ENCODE peak calls at places on chromosomes 12 and 14, in four cellular contexts. I is activated T-cell treated with anti-CD3 and anti-CD28 coated beads for 1 hour, F is endothelial cell, O is ELR. X is an unnamed sample.

GRCh38 chr12:27083861-27084271 is 1.5 kb upstream of the C12orf71 start:
- DNase-seq in I (no peak), F (no peak), O (peak; percentile 33), X (no peak)

GRCh38 chr14:77903233-77903632 is 103.3 kb downstream of the ADCK1 start:
- DNase-seq in I (no peak), F (no peak), O (peak; percentile 35), X (no peak)

GRCh38 chr12:16218934-16219718 is 58.4 kb downstream of the SLC15A5 start:
- DNase-seq in I (no peak), F (no peak), O (no peak), X (no peak)

GRCh38 chr14:73833530-73834257 is 17.9 kb upstream of the PTGR2 start:
- DNase-seq in I (no peak), F (no peak), O (peak; percentile 58), X (no peak)

GRCh38 chr12:25236626-25237025 is 14.1 kb downstream of the KRAS start:
- DNase-seq in I (no peak), F (no peak), O (no peak), X (no peak)

GRCh38 chr14:73289729-73290128 is 52.4 kb downstream of the PAPLN start:
- DNase-seq in I (no peak), F (no peak), O (no peak), X (no peak)

GRCh38 chr14:91113829-91114078 is at the start of gene DGLUCY:
- DNase-seq in I (no peak), F (no peak), O (peak; percentile 87), X (peak; percentile 85)

GRCh38 chr12:9364224-9365176 is 156.3 kb upstream of the PZP start:
- DNase-seq in I (no peak), F (no peak), O (peak; percentile 80), X (no peak)

GRCh38 chr14:54627718-54628345 is 60.9 kb downstream of the SAMD4A start:
- DNase-seq in I (no peak), F (peak; percentile 57), O (peak; percentile 36), X (peak; percentile 59)

GRCh38 chr12:30989754-30990153 is 63.2 kb downstream of the TSPAN11 start:
- DNase-seq in I (no peak), F (peak; percentile 44), O (peak; percentile 28), X (peak; percentile 19)

GRCh38 chr14:102508410-102508773 is 1.2 kb downstream of the ANKRD9 start:
- DNase-seq in I (no peak), F (no peak), O (no peak), X (no peak)

GRCh38 chr12:83954939-83955601 is 957.5 kb downstream of the SLC6A15 start:
- DNase-seq in I (no peak), F (no peak), O (no peak), X (peak; percentile 20)

GRCh38 chr12:121673013-121673441 is 3.6 kb upstream of the MORN3 start:
- DNase-seq in I (no peak), F (peak; percentile 16), O (no peak), X (no peak)

GRCh38 chr14:93925374-93925895 is 1.7 kb upstream of the FAM181A start:
- DNase-seq in I (no peak), F (no peak), O (no peak), X (no peak)

GRCh38 chr12:26204612-26205289 is 9.4 kb downstream of the SSPN start:
- DNase-seq in I (no peak), F (no peak), O (no peak), X (no peak)

GRCh38 chr12:65642006-65642695 is 182.1 kb upstream of the HMGA2 start:
- DNase-seq in I (no peak), F (no peak), O (no peak), X (no peak)

GRCh38 chr14:74596747-74597456 is 15.1 kb downstream of the LTBP2 start:
- DNase-seq in I (no peak), F (no peak), O (no peak), X (no peak)

GRCh38 chr12:103571286-103571685 is 15.8 kb upstream of the STAB2 start:
- DNase-seq in I (no peak), F (peak; percentile 33), O (no peak), X (no peak)

GRCh38 chr12:132218519-132218860 is 74.2 kb downstream of the NOC4L start:
- DNase-seq in I (no peak), F (no peak), O (no peak), X (no peak)

GRCh38 chr14:20512139-20512905 is 7.0 kb downstream of the RNASE10 start:
- DNase-seq in I (no peak), F (no peak), O (peak; percentile 7), X (no peak)

GRCh38 chr12:99029502-99030271 is 384.6 kb downstream of the APAF1 start:
- DNase-seq in I (no peak), F (no peak), O (no peak), X (no peak)

GRCh38 chr12:106145539-106146447 is 7.0 kb upstream of the NUAK1 start:
- DNase-seq in I (no peak), F (no peak), O (no peak), X (no peak)

GRCh38 chr12:45727301-45727993 is 2.1 kb upstream of the ARID2 start:
- DNase-seq in I (peak; percentile 72), F (peak; percentile 89), O (peak; percentile 99), X (peak; percentile 99)

GRCh38 chr14:63852817-63853730 is at the start of gene SYNE2:
- DNase-seq in I (peak; percentile 74), F (peak; percentile 77), O (peak; percentile 79), X (peak; percentile 26)

GRCh38 chr12:118059645-118060275 is 1.2 kb downstream of the WSB2 start:
- DNase-seq in I (no peak), F (no peak), O (peak; percentile 32), X (no peak)

GRCh38 chr12:728781-729180 is 23.6 kb upstream of the WNK1 start:
- DNase-seq in I (no peak), F (no peak), O (no peak), X (peak; percentile 59)

GRCh38 chr12:93387780-93388179 is 10.1 kb downstream of the NUDT4 start:
- DNase-seq in I (no peak), F (no peak), O (peak; percentile 79), X (no peak)

GRCh38 chr12:128872303-128872702 is 19.0 kb downstream of the GLT1D1 start:
- DNase-seq in I (no peak), F (no peak), O (no peak), X (no peak)

GRCh38 chr12:53071591-53072551 is 7.3 kb downstream of the SPRYD3 start:
- DNase-seq in I (no peak), F (no peak), O (no peak), X (no peak)

GRCh38 chr12:22083167-22083566 is 37.1 kb downstream of the CMAS start:
- DNase-seq in I (no peak), F (no peak), O (peak; percentile 46), X (peak; percentile 67)

GRCh38 chr12:58171914-58172313 is 230.5 kb downstream of the ATP23 start:
- DNase-seq in I (no peak), F (no peak), O (no peak), X (no peak)

GRCh38 chr14:61584258-61584657 is 111.1 kb upstream of the HIF1A start:
- DNase-seq in I (no peak), F (no peak), O (peak; percentile 86), X (no peak)

GRCh38 chr12:122355702-122356101 is 66.8 kb downstream of the CLIP1 start:
- DNase-seq in I (no peak), F (no peak), O (no peak), X (no peak)

GRCh38 chr12:130132831-130133635 is 29.2 kb upstream of the FZD10 start:
- DNase-seq in I (no peak), F (no peak), O (no peak), X (no peak)

GRCh38 chr12:100193085-100193484 is 7.5 kb upstream of the ACTR6 start:
- DNase-seq in I (no peak), F (no peak), O (no peak), X (no peak)

GRCh38 chr14:55771242-55772025 is 191.4 kb downstream of the KTN1 start:
- DNase-seq in I (no peak), F (no peak), O (no peak), X (no peak)

GRCh38 chr14:77109656-77110055 is 11.6 kb downstream of the CIPC start:
- DNase-seq in I (no peak), F (no peak), O (no peak), X (no peak)

GRCh38 chr12:88552672-88553079 is 27.6 kb downstream of the KITLG start:
- DNase-seq in I (no peak), F (no peak), O (no peak), X (no peak)

GRCh38 chr12:24960222-24960855 is 11.4 kb upstream of the BCAT1 start:
- DNase-seq in I (no peak), F (peak; percentile 61), O (peak; percentile 78), X (peak; percentile 87)